ENCODE peak calls at places on chromosomes 7 and 10, in eight cellular contexts. K, L, R, Z, A, U, V and Y are unnamed samples.

GRCh38 chr7:142793156-142793555 is 22.4 kb downstream of the PRSS2 start:
- DNase-seq in R (no peak), L (no peak), Z (no peak), V (no peak), U (peak), K (no peak), A (no peak), Y (no peak)

GRCh38 chr10:97399843-97400545 is 1.1 kb downstream of the RRP12 start:
- DNase-seq in L (peak), V (peak), K (no peak), U (peak), A (peak), R (no peak), Z (peak), Y (no peak)

GRCh38 chr10:11813855-11814557 is 9.2 kb upstream of the PROSER2 start:
- DNase-seq in Z (no peak), R (no peak), V (no peak), K (no peak), U (no peak), A (peak), L (no peak), Y (no peak)

GRCh38 chr10:62460393-62460792 is 86.2 kb downstream of the ZNF365 start:
- DNase-seq in Z (no peak), A (no peak), L (no peak), V (no peak), U (no peak), K (no peak), R (no peak), Y (no peak)

GRCh38 chr7:108568801-108569380 is 615 bp downstream of the THAP5 start:
- DNase-seq in A (no peak), V (no peak), K (no peak), L (no peak), R (no peak), Z (no peak), U (no peak), Y (no peak)

GRCh38 chr7:1894906-1895663 is 225.0 kb downstream of the ELFN1 start:
- DNase-seq in U (no peak), R (no peak), V (no peak), K (no peak), Z (no peak), A (no peak), L (no peak), Y (no peak)

GRCh38 chr7:30659312-30659711 is 22.9 kb downstream of the CRHR2 start:
- DNase-seq in Z (no peak), R (peak), V (no peak), U (peak), L (no peak), A (no peak), K (no peak), Y (no peak)

GRCh38 chr7:39299695-39300094 is 266.5 kb upstream of the YAE1 start:
- DNase-seq in L (peak), K (no peak), V (no peak), A (no peak), U (no peak), Z (no peak), R (no peak), Y (no peak)

GRCh38 chr10:58993480-58994221 is 182.8 kb upstream of the PHYHIPL start:
- DNase-seq in U (no peak), K (no peak), V (peak), A (no peak), R (no peak), L (no peak), Z (no peak), Y (no peak)

GRCh38 chr7:985915-986741 is 3.1 kb downstream of the CYP2W1 start:
- DNase-seq in R (no peak), V (no peak), K (no peak), U (peak), L (no peak), Z (no peak), A (no peak), Y (no peak)

GRCh38 chr10:47299989-47300931 is at the start of gene GDF10:
- DNase-seq in L (no peak), A (no peak), K (no peak), U (peak), R (peak), Z (no peak), V (no peak), Y (no peak)

GRCh38 chr10:94639902-94640301 is 43.6 kb upstream of the CYP2C18 start:
- DNase-seq in L (no peak), K (no peak), U (no peak), R (no peak), A (no peak), Z (no peak), V (no peak), Y (no peak)

GRCh38 chr10:24597961-24598360 is 125.7 kb downstream of the ARHGAP21 start:
- DNase-seq in V (no peak), K (no peak), U (no peak), Z (no peak), A (no peak), L (no peak), R (no peak), Y (no peak)

GRCh38 chr7:82152858-82153257 is 290.7 kb downstream of the CACNA2D1 start:
- DNase-seq in K (no peak), Z (no peak), L (no peak), A (no peak), U (no peak), V (no peak), R (no peak), Y (no peak)

GRCh38 chr7:2158331-2159175 is 74.2 kb downstream of the MAD1L1 start:
- DNase-seq in R (no peak), V (peak), K (no peak), U (no peak), A (no peak), L (no peak), Z (no peak), Y (no peak)

GRCh38 chr10:84269773-84270172 is 24.9 kb downstream of the RGR start:
- DNase-seq in Z (no peak), U (peak), V (no peak), L (peak), K (peak), R (no peak), A (no peak), Y (no peak)

GRCh38 chr10:119849031-119849789 is 23.4 kb downstream of the MCMBP start:
- DNase-seq in L (peak), Z (no peak), K (no peak), R (no peak), A (peak), V (no peak), U (peak), Y (no peak)

GRCh38 chr7:116271980-116272886 is 61.9 kb downstream of the TES start:
- DNase-seq in R (no peak), K (peak), U (peak), L (peak), A (peak), Z (peak), V (no peak), Y (peak)

GRCh38 chr7:45988405-45989057 is 67.5 kb upstream of the IGFBP3 start:
- DNase-seq in A (no peak), V (no peak), R (no peak), K (peak), L (no peak), Z (no peak), U (no peak), Y (no peak)

DNA sequence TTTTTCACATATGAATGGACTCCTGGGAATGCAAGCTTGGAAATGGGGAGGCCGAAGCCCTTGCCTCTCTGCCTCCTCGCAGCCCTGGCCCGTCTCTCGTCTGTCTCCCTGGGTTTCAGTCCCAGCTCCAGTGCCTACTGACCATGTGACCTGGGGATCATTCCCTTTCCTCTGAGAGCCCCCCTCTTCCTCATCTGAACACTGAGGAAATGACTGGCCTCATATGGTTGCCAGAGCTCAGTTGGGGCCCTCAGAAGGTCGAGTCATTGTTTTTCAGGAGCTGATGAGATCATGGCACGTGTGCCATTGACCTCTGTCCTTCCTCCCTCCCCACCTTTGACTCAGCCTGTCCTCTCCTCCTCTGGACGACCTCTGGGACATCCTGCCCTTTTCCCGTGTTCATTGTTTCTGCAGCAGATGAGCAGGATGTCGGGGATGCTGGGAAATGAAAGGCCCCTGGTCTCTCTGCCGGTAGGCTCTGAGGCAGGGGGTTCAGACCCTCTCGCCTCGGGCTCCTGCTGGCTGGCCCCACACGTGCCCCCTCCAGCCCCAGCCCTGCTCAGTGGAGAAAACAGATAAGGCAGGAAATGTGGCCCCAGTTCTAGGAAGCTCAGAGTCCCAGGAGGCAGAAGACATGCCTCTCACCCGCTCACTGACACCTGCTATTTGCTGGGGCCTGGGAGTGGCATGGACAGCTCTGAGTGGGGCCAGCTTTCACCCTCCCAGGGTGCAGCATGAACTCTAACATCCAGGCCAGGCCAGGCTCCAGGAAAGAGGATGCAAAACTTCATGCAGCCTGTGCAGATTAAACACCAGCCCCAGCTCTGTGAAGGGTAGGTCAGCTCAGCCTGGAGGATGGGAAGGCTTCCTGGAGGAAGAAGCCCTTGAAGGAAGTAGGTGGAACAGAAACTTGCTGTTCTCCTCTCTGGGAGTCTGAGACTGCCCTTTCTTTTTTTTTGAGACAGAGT is 8.3 kb upstream of the PPP1R35 start:
- DNase-seq in K (no peak), A (no peak), L (peak), V (peak), R (no peak), U (peak), Z (peak), Y (no peak)
- H3K27ac ChIP-seq in K (no peak), A (peak), L (peak), V (peak), R (peak), U (peak), Z (peak), Y (no peak)

GRCh38 chr10:99531696-99532050 is 1.1 kb upstream of the NKX2-3 start:
- DNase-seq in V (no peak), A (no peak), U (no peak), K (no peak), Z (no peak), L (no peak), R (no peak), Y (no peak)
- H3K27ac ChIP-seq in V (no peak), A (no peak), U (no peak), K (no peak), Z (no peak), L (no peak), R (no peak), Y (no peak)

GRCh38 chr10:17655567-17656146 is 11.7 kb downstream of the STAM start:
- DNase-seq in V (no peak), R (no peak), K (no peak), Z (no peak), U (peak), L (no peak), A (no peak), Y (no peak)
- H3K27ac ChIP-seq in V (no peak), R (no peak), K (no peak), Z (peak), U (no peak), L (peak), A (no peak), Y (no peak)

GRCh38 chr7:110889363-110889762 is 201.6 kb upstream of the LRRN3 start:
- DNase-seq in Z (no peak), L (no peak), R (no peak), K (no peak), U (no peak), V (no peak), A (no peak), Y (no peak)
- H3K27ac ChIP-seq in Z (no peak), L (no peak), R (no peak), K (no peak), U (no peak), V (no peak), A (no peak), Y (no peak)

GRCh38 chr7:156907656-156908055 is 14.7 kb upstream of the LMBR1 start:
- DNase-seq in L (no peak), R (no peak), V (no peak), K (no peak), Z (no peak), A (no peak), U (no peak), Y (no peak)

GRCh38 chr7:156903232-156903909 is 10.4 kb upstream of the LMBR1 start:
- DNase-seq in R (no peak), L (no peak), Z (peak), A (peak), K (no peak), V (no peak), U (peak), Y (peak)

DNA sequence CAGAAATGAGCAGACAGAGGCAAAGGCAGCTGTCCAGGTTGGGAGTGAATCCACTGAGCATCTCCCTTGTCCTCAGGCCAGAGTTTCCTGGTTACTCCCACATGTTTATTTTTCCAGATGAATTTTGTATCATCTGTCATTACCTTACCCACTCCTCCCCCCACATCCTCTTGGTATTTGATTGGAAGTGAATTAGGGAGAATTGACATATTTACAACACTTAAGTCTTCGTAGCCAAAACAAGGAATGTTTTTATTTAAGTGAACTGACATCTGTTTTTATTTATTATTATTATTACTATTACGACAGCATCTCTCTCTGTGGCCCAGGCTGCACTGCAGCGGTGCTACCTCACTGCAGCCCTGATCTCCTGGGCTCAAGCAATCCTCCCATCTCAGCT is 13.3 kb upstream of the LMBR1 start:
- DNase-seq in A (no peak), Z (no peak), K (no peak), V (no peak), L (no peak), U (no peak), R (no peak), Y (no peak)
- H3K27ac ChIP-seq in A (peak), Z (no peak), K (no peak), V (no peak), L (no peak), U (no peak), R (no peak), Y (no peak)

GRCh38 chr7:43645699-43646226 is 62.9 kb downstream of the STK17A start:
- DNase-seq in V (peak), A (no peak), K (no peak), L (no peak), R (no peak), Z (no peak), U (peak), Y (no peak)

GRCh38 chr7:43642897-43643630 is 60.2 kb downstream of the STK17A start:
- DNase-seq in U (no peak), V (no peak), Z (no peak), R (no peak), K (no peak), L (no peak), A (no peak), Y (no peak)

GRCh38 chr7:43640679-43641078 is 57.8 kb downstream of the STK17A start:
- DNase-seq in Z (no peak), A (no peak), U (no peak), V (no peak), R (no peak), K (no peak), L (no peak), Y (no peak)

GRCh38 chr7:43646603-43647313 is 63.9 kb downstream of the STK17A start:
- DNase-seq in K (no peak), R (no peak), V (peak), U (peak), Z (no peak), L (peak), A (no peak), Y (no peak)

GRCh38 chr7:43643842-43644241 is 60.9 kb downstream of the STK17A start:
- DNase-seq in A (no peak), V (no peak), K (no peak), Z (no peak), R (no peak), U (no peak), L (no peak), Y (no peak)
- H3K27ac ChIP-seq in A (peak), V (no peak), K (no peak), Z (peak), R (no peak), U (no peak), L (no peak), Y (no peak)

DNA sequence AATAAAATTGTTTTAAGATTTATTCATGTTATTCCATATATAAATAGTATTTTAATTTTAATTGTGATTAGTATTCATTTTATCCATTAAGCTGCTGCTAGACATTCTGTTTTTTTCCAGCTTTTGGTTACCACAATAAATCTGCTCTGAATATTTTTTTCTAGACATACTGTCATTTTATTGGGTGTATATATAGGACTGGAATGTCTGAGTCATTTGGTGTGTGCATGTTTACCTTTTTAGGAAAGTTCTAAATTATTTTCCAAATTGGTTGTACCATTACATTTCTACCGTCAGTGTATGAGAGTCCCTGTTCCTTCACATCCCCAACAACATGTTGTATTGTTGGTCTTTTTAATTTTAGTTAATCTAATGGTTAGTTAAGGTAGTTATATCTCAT is 1138.1 kb downstream of the REEP3 start:
- DNase-seq in L (no peak), A (peak), V (no peak), K (no peak), Z (no peak), R (no peak), U (no peak), Y (no peak)
- H3K27ac ChIP-seq in L (no peak), A (no peak), V (no peak), K (no peak), Z (no peak), R (no peak), U (no peak), Y (no peak)

GRCh38 chr10:7501157-7501556 is 90.3 kb upstream of the SFMBT2 start:
- DNase-seq in V (no peak), R (no peak), K (no peak), U (no peak), L (no peak), A (no peak), Z (no peak), Y (no peak)
- H3K27ac ChIP-seq in V (no peak), R (no peak), K (no peak), U (no peak), L (no peak), A (no peak), Z (no peak), Y (no peak)

DNA sequence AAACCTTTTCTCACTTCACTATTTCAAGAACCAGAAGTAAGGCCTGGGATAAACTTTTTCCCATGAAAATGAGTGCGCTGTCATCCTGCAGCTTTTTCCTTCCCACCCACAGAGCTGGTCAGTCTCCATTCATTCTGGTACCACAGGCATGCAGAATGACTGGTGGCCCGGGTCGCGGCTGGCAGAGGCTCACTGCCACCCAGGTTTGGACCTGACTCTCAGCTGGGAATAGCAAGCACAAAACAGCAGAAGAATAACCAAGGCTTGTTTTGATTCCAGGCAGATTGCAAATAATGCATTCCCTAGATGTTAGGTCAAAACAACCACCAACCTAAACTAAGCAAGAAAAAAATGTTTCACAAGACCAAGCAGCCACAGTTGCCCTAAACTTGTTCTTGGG is 190.5 kb upstream of the NRP1 start:
- DNase-seq in R (no peak), Z (no peak), V (no peak), U (peak), K (no peak), A (no peak), L (peak), Y (peak)
- H3K27ac ChIP-seq in R (no peak), Z (no peak), V (no peak), U (no peak), K (no peak), A (no peak), L (peak), Y (no peak)

GRCh38 chr7:76254781-76255180 is 47.7 kb upstream of the HSPB1 start:
- DNase-seq in U (no peak), L (no peak), A (no peak), R (no peak), V (no peak), Z (no peak), K (no peak), Y (no peak)
- H3K27ac ChIP-seq in U (no peak), L (no peak), A (no peak), R (no peak), V (no peak), Z (no peak), K (no peak), Y (no peak)